ENCODE peak calls at places on chromosomes 16 and 17, in four cellular contexts. I is posterior cingulate gyrus, T is NCI-H1105 treated with DMSO at 0.1 percent for 48 hours, G is lower leg skin. Q is an unnamed sample.

GRCh38 chr16:19840524-19841110 is 44.0 kb downstream of the GPRC5B start:
- DNase-seq in T (peak), I (no peak), G (no peak), Q (no peak)

GRCh38 chr16:89051521-89052166 is 42.0 kb upstream of the ACSF3 start:
- DNase-seq in G (no peak), I (no peak), T (peak), Q (no peak)

GRCh38 chr17:64063766-64064224 is 43.4 kb upstream of the ICAM2 start:
- DNase-seq in T (no peak), G (no peak), I (no peak), Q (no peak)

GRCh38 chr17:1532836-1533602 is 16.6 kb upstream of the INPP5K start:
- DNase-seq in G (no peak), T (no peak), I (no peak), Q (no peak)

GRCh38 chr16:2333772-2334379 is 6.7 kb downstream of the ABCA3 start:
- DNase-seq in G (peak), I (no peak), T (no peak), Q (no peak)

GRCh38 chr16:64356267-64356666 is 765.6 kb downstream of the CDH11 start:
- DNase-seq in T (no peak), G (no peak), I (no peak), Q (no peak)

GRCh38 chr16:67965668-67966548 is 2.5 kb downstream of the SLC12A4 start:
- DNase-seq in G (no peak), T (no peak), I (no peak), Q (no peak)

GRCh38 chr16:10577305-10578202 is 2.8 kb downstream of the EMP2 start:
- DNase-seq in I (no peak), T (peak), G (peak), Q (no peak)

GRCh38 chr17:57553525-57553924 is 191.6 kb downstream of the CCDC182 start:
- DNase-seq in T (no peak), I (no peak), G (no peak), Q (no peak)

GRCh38 chr17:74512041-74512440 is 19.2 kb downstream of the CD300LB start:
- DNase-seq in G (peak), I (no peak), T (no peak), Q (no peak)

GRCh38 chr17:12667299-12667958 is 1.7 kb downstream of the MYOCD start:
- DNase-seq in I (no peak), T (no peak), G (no peak), Q (peak)

GRCh38 chr17:68457539-68458259 is 403 bp upstream of the WIPI1 start:
- DNase-seq in T (peak), G (peak), I (peak), Q (peak)

GRCh38 chr16:85778873-85779272 is 20.5 kb downstream of the EMC8 start:
- DNase-seq in I (no peak), T (no peak), G (no peak), Q (no peak)

GRCh38 chr16:85029413-85029794 is 1.8 kb downstream of the KIAA0513 start:
- DNase-seq in I (no peak), T (no peak), G (no peak), Q (no peak)

GRCh38 chr17:27379863-27380533 is 76.2 kb upstream of the KSR1 start:
- DNase-seq in T (no peak), G (peak), I (peak), Q (peak)

GRCh38 chr17:1473170-1473569 is 17.1 kb upstream of the CRK start:
- DNase-seq in G (no peak), T (no peak), I (no peak), Q (no peak)

GRCh38 chr17:58244958-58245357 is 6.6 kb downstream of the LPO start:
- DNase-seq in I (no peak), G (no peak), T (no peak), Q (no peak)

GRCh38 chr17:78241277-78242023 is 10.0 kb downstream of the TMEM235 start:
- DNase-seq in I (no peak), T (no peak), G (no peak), Q (peak)

GRCh38 chr17:55743103-55743679 is 7.7 kb upstream of the PCTP start:
- DNase-seq in T (peak), G (no peak), I (no peak), Q (no peak)

GRCh38 chr17:17124341-17124740 is 81.8 kb downstream of the PLD6 start:
- DNase-seq in I (no peak), G (no peak), T (no peak), Q (no peak)

GRCh38 chr17:42830971-42831370 is 2.2 kb upstream of the PSME3 start:
- DNase-seq in I (no peak), G (no peak), T (no peak), Q (no peak)

GRCh38 chr16:27245276-27246231 is 23.0 kb downstream of the NSMCE1 start:
- DNase-seq in T (no peak), I (no peak), G (peak), Q (no peak)

GRCh38 chr17:79777166-79777843 is 643 bp upstream of the CBX2 start:
- DNase-seq in I (no peak), G (peak), T (peak), Q (peak)

GRCh38 chr16:49652441-49653175 is 203.3 kb downstream of the ZNF423 start:
- DNase-seq in I (no peak), G (no peak), T (peak), Q (no peak)

GRCh38 chr17:28334666-28335200 is 539 bp downstream of the IFT20 start:
- DNase-seq in T (no peak), G (no peak), I (no peak), Q (no peak)

GRCh38 chr17:73770849-73771229 is 126.6 kb upstream of the SDK2 start:
- DNase-seq in T (no peak), G (no peak), I (no peak), Q (no peak)

GRCh38 chr17:78705071-78705470 is 77.0 kb downstream of the CYTH1 start:
- DNase-seq in G (no peak), T (no peak), I (no peak), Q (no peak)

GRCh38 chr16:89564476-89565255 is 4.2 kb downstream of the RPL13 start:
- DNase-seq in G (no peak), T (no peak), I (no peak), Q (no peak)

GRCh38 chr17:60244656-60245055 is 94.9 kb downstream of the CA4 start:
- DNase-seq in G (no peak), T (no peak), I (no peak), Q (no peak)

GRCh38 chr16:68062910-68063393 is 22.2 kb upstream of the NFATC3 start:
- DNase-seq in I (no peak), T (no peak), G (peak), Q (no peak)

GRCh38 chr16:17379121-17379571 is 91.6 kb downstream of the XYLT1 start:
- DNase-seq in I (peak), T (no peak), G (no peak), Q (no peak)

GRCh38 chr16:56931253-56931768 is 631 bp upstream of the HERPUD1 start:
- DNase-seq in T (peak), G (no peak), I (no peak), Q (no peak)

GRCh38 chr17:75976175-75976848 is 2.7 kb downstream of the ACOX1 start:
- DNase-seq in G (no peak), T (no peak), I (no peak), Q (no peak)

GRCh38 chr16:8055761-8056160 is 534.5 kb downstream of the TMEM114 start:
- DNase-seq in G (no peak), I (no peak), T (no peak), Q (no peak)

GRCh38 chr17:48510761-48511604 is 19.8 kb downstream of the HOXB1 start:
- DNase-seq in I (no peak), T (no peak), G (peak), Q (no peak)

GRCh38 chr17:75317671-75318070 is 28.4 kb upstream of the SLC25A19 start:
- DNase-seq in G (no peak), T (no peak), I (no peak), Q (no peak)

GRCh38 chr17:79833744-79834574 is 5.3 kb downstream of the CBX4 start:
- DNase-seq in T (no peak), I (no peak), G (no peak), Q (no peak)

GRCh38 chr16:9845661-9846361 is 336.4 kb downstream of the GRIN2A start:
- DNase-seq in G (no peak), I (no peak), T (no peak), Q (no peak)

GRCh38 chr16:83983491-83983890 is 15.4 kb downstream of the NECAB2 start:
- DNase-seq in I (no peak), T (no peak), G (no peak), Q (no peak)

GRCh38 chr17:79979841-79980215 is 55.8 kb downstream of the TBC1D16 start:
- DNase-seq in I (no peak), T (no peak), G (peak), Q (no peak)